ENCODE peak calls at places on chromosomes 2 and 18, in ten cellular contexts. One of them, this sample, is unnamed. For H3K4me1 and H3K9me3, the result is how much of the 10 kb centered on the place peaks cover.

GRCh38 chr18:46542545-46542944 is 114.5 kb downstream of the LOXHD1 start:
- DNase-seq in HepG2: no peak
- DNase-seq in fibroblast of lung: no peak
- DNase-seq in Peyer's patch: no peak
- DNase-seq in OCI-LY7: no peak
- DNase-seq in small intestine: no peak
- DNase-seq in K562: no peak
- DNase-seq in kidney: no peak
- DNase-seq in body of pancreas: no peak
- DNase-seq in ovary: no peak
- DNase-seq in this sample: no peak

GRCh38 chr2:217966399-217967068 is 36.3 kb downstream of the TNS1 start:
- DNase-seq in HepG2: no peak
- DNase-seq in fibroblast of lung: no peak
- DNase-seq in Peyer's patch: no peak
- DNase-seq in OCI-LY7: no peak
- DNase-seq in small intestine: no peak
- DNase-seq in K562: no peak
- DNase-seq in kidney: peak
- DNase-seq in body of pancreas: peak
- DNase-seq in ovary: no peak
- DNase-seq in this sample: no peak

GRCh38 chr2:25699206-25699605 is 25.8 kb upstream of the DTNB start:
- DNase-seq in HepG2: no peak
- DNase-seq in fibroblast of lung: no peak
- DNase-seq in Peyer's patch: no peak
- DNase-seq in OCI-LY7: no peak
- DNase-seq in small intestine: no peak
- DNase-seq in K562: no peak
- DNase-seq in kidney: no peak
- DNase-seq in body of pancreas: no peak
- DNase-seq in ovary: no peak
- DNase-seq in this sample: no peak

GRCh38 chr2:42844901-42845685 is 52.7 kb upstream of the HAAO start:
- DNase-seq in HepG2: no peak
- DNase-seq in fibroblast of lung: peak
- DNase-seq in Peyer's patch: no peak
- DNase-seq in OCI-LY7: no peak
- DNase-seq in small intestine: no peak
- DNase-seq in K562: no peak
- DNase-seq in kidney: no peak
- DNase-seq in body of pancreas: no peak
- DNase-seq in ovary: peak
- DNase-seq in this sample: no peak

GRCh38 chr18:52319423-52319822 is 20.6 kb upstream of the DCC start:
- DNase-seq in HepG2: no peak
- DNase-seq in fibroblast of lung: no peak
- DNase-seq in Peyer's patch: no peak
- DNase-seq in OCI-LY7: no peak
- DNase-seq in small intestine: no peak
- DNase-seq in K562: no peak
- DNase-seq in kidney: no peak
- DNase-seq in body of pancreas: no peak
- DNase-seq in ovary: no peak
- DNase-seq in this sample: no peak

GRCh38 chr2:84273406-84273805 is 185.7 kb downstream of the SUCLG1 start:
- DNase-seq in HepG2: no peak
- DNase-seq in fibroblast of lung: no peak
- DNase-seq in Peyer's patch: no peak
- DNase-seq in OCI-LY7: no peak
- DNase-seq in small intestine: no peak
- DNase-seq in K562: no peak
- DNase-seq in kidney: no peak
- DNase-seq in body of pancreas: no peak
- DNase-seq in ovary: no peak
- DNase-seq in this sample: no peak

GRCh38 chr2:47402555-47402804 is 476 bp upstream of the MSH2 start:
- DNase-seq in HepG2: no peak
- DNase-seq in fibroblast of lung: no peak
- DNase-seq in Peyer's patch: no peak
- DNase-seq in OCI-LY7: no peak
- DNase-seq in small intestine: peak
- DNase-seq in K562: no peak
- DNase-seq in kidney: no peak
- DNase-seq in body of pancreas: no peak
- DNase-seq in ovary: no peak
- DNase-seq in this sample: no peak

GRCh38 chr18:46632401-46633089 is 24.5 kb downstream of the LOXHD1 start:
- DNase-seq in HepG2: no peak
- DNase-seq in fibroblast of lung: no peak
- DNase-seq in Peyer's patch: no peak
- DNase-seq in OCI-LY7: no peak
- DNase-seq in small intestine: no peak
- DNase-seq in K562: peak
- DNase-seq in kidney: no peak
- DNase-seq in body of pancreas: no peak
- DNase-seq in ovary: no peak
- DNase-seq in this sample: no peak

GRCh38 chr2:127355407-127356008 is 32.3 kb downstream of the MAP3K2 start:
- DNase-seq in HepG2: peak
- DNase-seq in fibroblast of lung: peak
- DNase-seq in Peyer's patch: no peak
- DNase-seq in OCI-LY7: peak
- DNase-seq in small intestine: peak
- DNase-seq in K562: peak
- DNase-seq in kidney: no peak
- DNase-seq in body of pancreas: peak
- DNase-seq in ovary: no peak
- DNase-seq in this sample: peak

GRCh38 chr2:30675758-30676157 is 131.5 kb downstream of the CAPN13 start:
- DNase-seq in HepG2: no peak
- DNase-seq in fibroblast of lung: no peak
- DNase-seq in Peyer's patch: no peak
- DNase-seq in OCI-LY7: no peak
- DNase-seq in small intestine: no peak
- DNase-seq in K562: peak
- DNase-seq in kidney: no peak
- DNase-seq in body of pancreas: no peak
- DNase-seq in ovary: no peak
- DNase-seq in this sample: no peak

GRCh38 chr2:71226391-71226964 is 425 bp downstream of the PAIP2B start:
- DNase-seq in HepG2: no peak
- DNase-seq in fibroblast of lung: no peak
- DNase-seq in Peyer's patch: peak
- DNase-seq in OCI-LY7: peak
- DNase-seq in small intestine: peak
- DNase-seq in K562: no peak
- DNase-seq in kidney: peak
- DNase-seq in body of pancreas: peak
- DNase-seq in ovary: peak
- DNase-seq in this sample: peak

GRCh38 chr2:228869601-228870264 is 401.4 kb downstream of the PID1 start:
- DNase-seq in HepG2: no peak
- DNase-seq in fibroblast of lung: no peak
- DNase-seq in Peyer's patch: no peak
- DNase-seq in OCI-LY7: no peak
- DNase-seq in small intestine: no peak
- DNase-seq in K562: no peak
- DNase-seq in kidney: no peak
- DNase-seq in body of pancreas: no peak
- DNase-seq in ovary: no peak
- DNase-seq in this sample: no peak

GRCh38 chr18:13260927-13261471 is 42.4 kb downstream of the LDLRAD4 start:
- DNase-seq in HepG2: no peak
- DNase-seq in fibroblast of lung: no peak
- DNase-seq in Peyer's patch: no peak
- DNase-seq in OCI-LY7: no peak
- DNase-seq in small intestine: no peak
- DNase-seq in K562: no peak
- DNase-seq in kidney: no peak
- DNase-seq in body of pancreas: no peak
- DNase-seq in ovary: no peak
- DNase-seq in this sample: no peak
- H3K4me1 ChIP-seq in HepG2: under half
- H3K4me1 ChIP-seq in fibroblast of lung: under half
- H3K4me1 ChIP-seq in Peyer's patch: under half
- H3K4me1 ChIP-seq in OCI-LY7: under half
- H3K4me1 ChIP-seq in small intestine: under half
- H3K4me1 ChIP-seq in K562: under half
- H3K4me1 ChIP-seq in kidney: under half
- H3K4me1 ChIP-seq in body of pancreas: under half
- H3K4me1 ChIP-seq in ovary: under half
- H3K4me1 ChIP-seq in this sample: under half

GRCh38 chr2:237735762-237736161 is 62.8 kb upstream of the RBM44 start:
- DNase-seq in HepG2: no peak
- DNase-seq in fibroblast of lung: no peak
- DNase-seq in Peyer's patch: no peak
- DNase-seq in OCI-LY7: no peak
- DNase-seq in small intestine: no peak
- DNase-seq in K562: no peak
- DNase-seq in kidney: no peak
- DNase-seq in body of pancreas: no peak
- DNase-seq in ovary: no peak
- DNase-seq in this sample: no peak

GRCh38 chr2:237732070-237732469 is 66.5 kb upstream of the RBM44 start:
- DNase-seq in HepG2: peak
- DNase-seq in fibroblast of lung: no peak
- DNase-seq in Peyer's patch: no peak
- DNase-seq in OCI-LY7: no peak
- DNase-seq in small intestine: no peak
- DNase-seq in K562: no peak
- DNase-seq in kidney: no peak
- DNase-seq in body of pancreas: no peak
- DNase-seq in ovary: no peak
- DNase-seq in this sample: no peak

GRCh38 chr2:237732790-237733349 is 65.7 kb upstream of the RBM44 start:
- DNase-seq in HepG2: no peak
- DNase-seq in fibroblast of lung: no peak
- DNase-seq in Peyer's patch: no peak
- DNase-seq in OCI-LY7: no peak
- DNase-seq in small intestine: peak
- DNase-seq in K562: peak
- DNase-seq in kidney: peak
- DNase-seq in body of pancreas: peak
- DNase-seq in ovary: peak
- DNase-seq in this sample: no peak

GRCh38 chr2:237734905-237735623 is 63.5 kb upstream of the RBM44 start:
- DNase-seq in HepG2: no peak
- DNase-seq in fibroblast of lung: no peak
- DNase-seq in Peyer's patch: no peak
- DNase-seq in OCI-LY7: no peak
- DNase-seq in small intestine: no peak
- DNase-seq in K562: no peak
- DNase-seq in kidney: no peak
- DNase-seq in body of pancreas: no peak
- DNase-seq in ovary: no peak
- DNase-seq in this sample: no peak

DNA sequence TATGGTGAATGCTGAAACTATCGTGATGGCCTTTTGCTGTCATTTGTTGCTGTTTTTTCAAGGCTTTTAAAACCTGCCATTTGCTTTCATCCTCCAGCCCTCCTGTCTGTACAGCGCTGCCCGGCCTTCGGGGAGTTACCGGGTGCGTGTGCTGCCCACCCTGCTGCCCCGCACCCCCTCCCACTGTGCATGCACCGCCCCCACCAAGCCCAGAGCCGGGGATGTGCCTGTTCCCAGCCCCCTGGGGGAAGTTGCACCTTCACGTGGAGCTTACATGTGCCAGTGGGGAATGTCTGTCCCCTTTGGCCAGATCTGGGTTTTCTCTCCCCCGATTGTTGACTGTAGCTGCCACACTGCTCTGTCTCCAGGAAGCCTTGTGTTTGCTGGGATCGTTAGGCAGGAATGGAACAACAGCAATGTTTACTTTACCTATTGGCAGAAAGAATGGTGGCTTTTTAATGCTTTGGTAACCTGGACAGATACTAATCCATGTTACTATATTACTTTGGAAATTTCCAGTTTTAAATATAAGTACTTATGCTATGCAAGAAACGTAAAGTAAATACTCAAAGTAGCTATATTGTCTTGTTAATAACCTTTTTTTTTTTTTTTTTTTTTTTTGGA is 64.8 kb upstream of the RBM44 start:
- DNase-seq in HepG2: peak
- DNase-seq in fibroblast of lung: no peak
- DNase-seq in Peyer's patch: no peak
- DNase-seq in OCI-LY7: no peak
- DNase-seq in small intestine: no peak
- DNase-seq in K562: no peak
- DNase-seq in kidney: no peak
- DNase-seq in body of pancreas: peak
- DNase-seq in ovary: no peak
- DNase-seq in this sample: no peak
- H3K27ac ChIP-seq in HepG2: peak
- H3K27ac ChIP-seq in fibroblast of lung: no peak
- H3K27ac ChIP-seq in Peyer's patch: peak
- H3K27ac ChIP-seq in OCI-LY7: no peak
- H3K27ac ChIP-seq in small intestine: no peak
- H3K27ac ChIP-seq in K562: no peak
- H3K27ac ChIP-seq in kidney: peak
- H3K27ac ChIP-seq in body of pancreas: peak
- H3K27ac ChIP-seq in ovary: no peak
- H3K27ac ChIP-seq in this sample: no peak

DNA sequence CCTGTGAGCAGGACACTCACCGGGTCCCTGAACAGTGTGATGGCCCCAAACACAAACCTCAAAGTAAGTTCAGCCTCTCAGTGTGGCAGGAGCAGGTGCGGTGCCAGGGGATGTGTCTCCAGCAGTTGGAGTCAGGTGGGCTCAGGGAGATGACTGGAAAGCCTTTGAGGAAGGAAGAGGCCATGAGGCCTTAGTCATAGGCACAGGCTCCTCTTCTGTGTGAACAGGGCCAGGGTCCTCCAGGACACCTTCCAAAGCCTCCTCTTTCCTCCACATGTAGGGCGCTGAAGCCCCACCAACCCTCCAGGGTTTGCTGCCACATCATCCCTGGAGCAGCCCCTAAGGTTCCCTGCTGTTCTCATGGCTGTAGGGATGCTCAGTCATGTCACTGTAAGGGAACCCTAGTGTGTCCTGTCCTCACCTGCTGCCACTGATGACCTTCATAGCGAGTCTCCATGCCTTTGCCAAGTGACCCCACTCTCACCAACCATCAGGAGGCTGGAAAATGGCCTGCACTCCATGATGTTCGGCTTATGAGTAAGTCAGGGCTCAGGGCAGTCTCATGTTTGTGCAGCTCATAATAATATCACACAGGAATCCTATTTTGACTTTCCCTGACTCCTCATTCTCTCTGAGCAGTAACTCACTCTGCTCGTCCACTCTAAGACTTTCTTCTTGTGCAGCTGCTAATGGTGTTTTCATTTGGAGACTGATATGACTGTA is 1152.9 kb downstream of the RPIA start:
- DNase-seq in HepG2: no peak
- DNase-seq in fibroblast of lung: no peak
- DNase-seq in Peyer's patch: no peak
- DNase-seq in OCI-LY7: no peak
- DNase-seq in small intestine: no peak
- DNase-seq in K562: no peak
- DNase-seq in kidney: peak
- DNase-seq in body of pancreas: no peak
- DNase-seq in ovary: no peak
- DNase-seq in this sample: no peak
- H3K9me3 ChIP-seq in HepG2: under half
- H3K9me3 ChIP-seq in fibroblast of lung: under half
- H3K9me3 ChIP-seq in Peyer's patch: under half
- H3K9me3 ChIP-seq in OCI-LY7: under half
- H3K9me3 ChIP-seq in small intestine: under half
- H3K9me3 ChIP-seq in K562: under half
- H3K9me3 ChIP-seq in kidney: under half
- H3K9me3 ChIP-seq in body of pancreas: under half
- H3K9me3 ChIP-seq in ovary: under half
- H3K9me3 ChIP-seq in this sample: under half

GRCh38 chr2:104043864-104044263 is 810.1 kb upstream of the POU3F3 start:
- DNase-seq in HepG2: no peak
- DNase-seq in fibroblast of lung: no peak
- DNase-seq in Peyer's patch: no peak
- DNase-seq in OCI-LY7: peak
- DNase-seq in small intestine: no peak
- DNase-seq in K562: no peak
- DNase-seq in kidney: no peak
- DNase-seq in body of pancreas: no peak
- DNase-seq in ovary: no peak
- DNase-seq in this sample: no peak
- H3K4me1 ChIP-seq in HepG2: under half
- H3K4me1 ChIP-seq in fibroblast of lung: under half
- H3K4me1 ChIP-seq in Peyer's patch: under half
- H3K4me1 ChIP-seq in OCI-LY7: under half
- H3K4me1 ChIP-seq in small intestine: under half
- H3K4me1 ChIP-seq in K562: under half
- H3K4me1 ChIP-seq in kidney: under half
- H3K4me1 ChIP-seq in body of pancreas: under half
- H3K4me1 ChIP-seq in ovary: under half
- H3K4me1 ChIP-seq in this sample: under half